ENCODE peak calls at places on chromosomes 13 and 19, in nine cellular contexts. V is brain microvascular endothelial cell; O is HEK293T; I is CD4-positive, CD25-positive, alpha-beta regulatory T cell; W is stomach; N is H54; K is heart right ventricle; T is effector CD4-positive, alpha-beta T cell; C is non-pigmented ciliary epithelial cell. S is an unnamed sample.
A peak's percentile ranks its signal among the peaks of the same experiment; 100 is the strongest.

GRCh38 chr13:45989607-45990006 is 62.9 kb downstream of the ZC3H13 start:
- DNase-seq in V (peak; percentile 0), O (no peak), I (no peak), W (no peak), N (no peak), K (no peak), T (no peak), C (peak; percentile 34), S (no peak)

GRCh38 chr19:29942404-29943261 is 594 bp downstream of the URI1 start:
- DNase-seq in V (peak; percentile 5), O (peak; percentile 70), I (peak; percentile 88), W (peak; percentile 71), N (peak; percentile 74), K (peak; percentile 72), T (peak; percentile 66), C (no peak), S (no peak)

GRCh38 chr13:80083516-80084085 is 257.3 kb downstream of the SPRY2 start:
- DNase-seq in V (no peak), O (no peak), I (no peak), W (no peak), N (no peak), K (no peak), T (no peak), C (no peak), S (no peak)

GRCh38 chr13:98787986-98788385 is 35.5 kb upstream of the SLC15A1 start:
- DNase-seq in V (no peak), O (no peak), I (no peak), W (no peak), N (no peak), K (no peak), T (no peak), C (no peak), S (no peak)

GRCh38 chr19:41767105-41767504 is 11.8 kb downstream of the CEACAM6 start:
- DNase-seq in V (no peak), O (no peak), I (no peak), W (no peak), N (no peak), K (no peak), T (no peak), C (no peak), S (no peak)

GRCh38 chr19:41696402-41697197 is 8.5 kb upstream of the CEACAM7 start:
- DNase-seq in V (no peak), O (no peak), I (peak; percentile 5), W (peak; percentile 24), N (no peak), K (no peak), T (no peak), C (no peak), S (peak; percentile 7)

GRCh38 chr19:52172347-52172746 is 926 bp upstream of the ZNF836 start:
- DNase-seq in V (no peak), O (no peak), I (no peak), W (no peak), N (no peak), K (no peak), T (no peak), C (no peak), S (no peak)

GRCh38 chr13:34294483-34295129 is 476.7 kb downstream of the RFC3 start:
- DNase-seq in V (no peak), O (no peak), I (no peak), W (no peak), N (no peak), K (peak; percentile 13), T (no peak), C (no peak), S (no peak)

GRCh38 chr13:98325724-98326123 is 148.7 kb upstream of the RNF113B start:
- DNase-seq in V (no peak), O (no peak), I (no peak), W (no peak), N (no peak), K (no peak), T (no peak), C (no peak), S (no peak)

GRCh38 chr13:30551194-30551593 is 66.5 kb upstream of the USPL1 start:
- DNase-seq in V (no peak), O (peak; percentile 18), I (peak; percentile 71), W (no peak), N (no peak), K (no peak), T (no peak), C (no peak), S (peak; percentile 20)